ENCODE peak calls at places on chromosomes 1 and 21, in seven cellular contexts. H, F, A, G, L, V and Y are unnamed samples.
A peak's percentile ranks its signal among the peaks of the same experiment; 100 is the strongest.

GRCh38 chr1:23791434-23792047 is 596 bp downstream of the LYPLA2 start:
- DNase-seq in H (no peak), F (no peak), A (peak; percentile 38), G (peak; percentile 53), L (no peak), V (no peak), Y (no peak)

GRCh38 chr1:84505167-84506001 is 802 bp upstream of the SPATA1 start:
- DNase-seq in H (peak; percentile 20), F (no peak), A (no peak), G (no peak), L (peak; percentile 28), V (no peak), Y (peak; percentile 70)

GRCh38 chr1:24341260-24341659 is 22.1 kb downstream of the GRHL3 start:
- DNase-seq in H (no peak), F (no peak), A (no peak), G (no peak), L (no peak), V (no peak), Y (no peak)

GRCh38 chr1:80778094-80778840 is 1022.5 kb upstream of the ADGRL2 start:
- DNase-seq in H (no peak), F (no peak), A (no peak), G (no peak), L (no peak), V (no peak), Y (no peak)

GRCh38 chr1:8397511-8397910 is 79.6 kb downstream of the SLC45A1 start:
- DNase-seq in H (no peak), F (no peak), A (no peak), G (peak; percentile 40), L (no peak), V (no peak), Y (no peak)

GRCh38 chr1:205630241-205630640 is 1.6 kb downstream of the ELK4 start:
- DNase-seq in H (no peak), F (no peak), A (peak; percentile 5), G (peak; percentile 23), L (peak; percentile 20), V (no peak), Y (peak; percentile 41)

GRCh38 chr1:66505671-66506392 is 28.1 kb upstream of the SGIP1 start:
- DNase-seq in H (no peak), F (no peak), A (no peak), G (peak; percentile 73), L (no peak), V (no peak), Y (peak; percentile 71)

GRCh38 chr1:172167801-172168596 is 252.5 kb upstream of the C1orf105 start:
- DNase-seq in H (peak; percentile 73), F (no peak), A (no peak), G (peak; percentile 32), L (peak; percentile 77), V (no peak), Y (peak; percentile 59)

GRCh38 chr1:52296345-52296744 is 69.7 kb downstream of the CC2D1B start:
- DNase-seq in H (peak; percentile 40), F (no peak), A (peak; percentile 31), G (peak; percentile 56), L (peak; percentile 16), V (no peak), Y (peak; percentile 62)

GRCh38 chr1:8015036-8015808 is 10.9 kb downstream of the ERRFI1 start:
- DNase-seq in H (peak; percentile 80), F (no peak), A (peak; percentile 66), G (peak; percentile 87), L (peak; percentile 73), V (peak; percentile 42), Y (peak; percentile 89)

GRCh38 chr21:45267390-45267760 is 20.3 kb downstream of the POFUT2 start:
- DNase-seq in H (no peak), F (no peak), A (no peak), G (no peak), L (no peak), V (no peak), Y (no peak)

GRCh38 chr1:59593798-59594790 is 220.7 kb upstream of the HOOK1 start:
- DNase-seq in H (no peak), F (no peak), A (no peak), G (no peak), L (no peak), V (no peak), Y (no peak)

GRCh38 chr1:199948587-199949280 is 78.8 kb upstream of the NR5A2 start:
- DNase-seq in H (no peak), F (no peak), A (no peak), G (peak; percentile 14), L (no peak), V (no peak), Y (no peak)

GRCh38 chr1:36571106-36571505 is 88.4 kb upstream of the CSF3R start:
- DNase-seq in H (no peak), F (no peak), A (no peak), G (no peak), L (no peak), V (no peak), Y (no peak)